ENCODE peak calls at places on chromosomes 7 and 10, in eight cellular contexts. K, X, N, O, C, S, L and E are unnamed samples. For H3K4me1, the result is how much of the 10 kb centered on the place peaks cover.

GRCh38 chr7:15801565-15801964 is 115.1 kb upstream of the MEOX2 start:
- DNase-seq in K (no peak), X (no peak), N (no peak), O (no peak), C (peak), S (peak), L (peak), E (no peak)

GRCh38 chr10:95560288-95561199 is 627 bp downstream of the SORBS1 start:
- DNase-seq in K (peak), X (no peak), N (peak), O (peak), C (peak), S (peak), L (peak), E (peak)

GRCh38 chr10:131250454-131251145 is 60.9 kb downstream of the TCERG1L start:
- DNase-seq in K (no peak), X (no peak), N (peak), O (no peak), C (no peak), S (no peak), L (no peak), E (no peak)

GRCh38 chr10:112213098-112213823 is 29.7 kb upstream of the GPAM start:
- DNase-seq in K (no peak), X (no peak), N (no peak), O (no peak), C (no peak), S (no peak), L (no peak), E (no peak)

GRCh38 chr7:17878621-17879020 is 61.7 kb downstream of the SNX13 start:
- DNase-seq in K (no peak), X (no peak), N (no peak), O (no peak), C (peak), S (no peak), L (no peak), E (no peak)

GRCh38 chr10:114648368-114648767 is 9.7 kb downstream of the ABLIM1 start:
- DNase-seq in K (no peak), X (no peak), N (no peak), O (no peak), C (no peak), S (no peak), L (no peak), E (no peak)

GRCh38 chr7:155408657-155409586 is 49.0 kb upstream of the EN2 start:
- DNase-seq in K (peak), X (no peak), N (peak), O (no peak), C (peak), S (no peak), L (peak), E (no peak)

GRCh38 chr10:71735709-71736569 is 16.4 kb upstream of the C10orf105 start:
- DNase-seq in K (no peak), X (no peak), N (peak), O (no peak), C (no peak), S (no peak), L (no peak), E (no peak)

GRCh38 chr7:135434047-135434446 is 75.9 kb downstream of the CNOT4 start:
- DNase-seq in K (no peak), X (no peak), N (no peak), O (no peak), C (no peak), S (no peak), L (no peak), E (no peak)

GRCh38 chr10:18140957-18141888 is 999 bp downstream of the CACNB2 start:
- DNase-seq in K (peak), X (no peak), N (no peak), O (no peak), C (peak), S (no peak), L (no peak), E (peak)

GRCh38 chr7:30142710-30143109 is 7.9 kb downstream of the MTURN start:
- DNase-seq in K (no peak), X (no peak), N (no peak), O (no peak), C (no peak), S (peak), L (peak), E (no peak)
- H3K4me3 ChIP-seq in K (no peak), X (no peak), N (no peak), O (no peak), C (no peak), S (peak), L (no peak), E (no peak)

GRCh38 chr10:69837261-69837660 is 35.6 kb downstream of the COL13A1 start:
- DNase-seq in K (no peak), X (no peak), N (no peak), O (no peak), C (no peak), S (no peak), L (no peak), E (no peak)

GRCh38 chr10:69839696-69840345 is 38.1 kb downstream of the COL13A1 start:
- DNase-seq in K (no peak), X (no peak), N (no peak), O (no peak), C (no peak), S (no peak), L (no peak), E (no peak)

GRCh38 chr10:69836728-69837025 is 35.0 kb downstream of the COL13A1 start:
- DNase-seq in K (no peak), X (no peak), N (no peak), O (no peak), C (no peak), S (no peak), L (no peak), E (no peak)

GRCh38 chr10:69838853-69839252 is 37.1 kb downstream of the COL13A1 start:
- DNase-seq in K (no peak), X (no peak), N (no peak), O (no peak), C (peak), S (no peak), L (no peak), E (no peak)

DNA sequence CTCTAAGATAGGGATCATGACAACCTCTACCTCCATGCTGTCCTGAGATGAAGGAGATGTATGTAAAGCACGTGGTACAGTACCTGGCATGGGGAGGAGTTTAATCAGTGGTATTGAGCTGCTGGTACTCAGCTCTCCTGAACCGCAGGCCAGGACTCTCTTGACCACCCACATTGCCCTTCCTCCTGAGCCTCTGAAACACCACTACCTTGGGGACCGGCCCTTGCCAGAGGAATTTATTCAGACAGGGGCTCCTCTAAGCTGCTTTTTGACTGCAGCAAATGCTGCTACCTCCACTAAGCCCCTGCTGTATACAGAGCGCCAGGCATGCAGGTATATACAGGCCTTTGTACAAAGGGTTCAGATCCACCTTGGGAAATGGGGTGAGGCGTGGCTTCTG is 36.7 kb downstream of the COL13A1 start:
- DNase-seq in K (no peak), X (no peak), N (no peak), O (no peak), C (no peak), S (no peak), L (no peak), E (no peak)
- H3K4me1 ChIP-seq in K (under half), X (under half), N (under half), O (under half), C (under half), S (under half), L (under half), E (under half)

DNA sequence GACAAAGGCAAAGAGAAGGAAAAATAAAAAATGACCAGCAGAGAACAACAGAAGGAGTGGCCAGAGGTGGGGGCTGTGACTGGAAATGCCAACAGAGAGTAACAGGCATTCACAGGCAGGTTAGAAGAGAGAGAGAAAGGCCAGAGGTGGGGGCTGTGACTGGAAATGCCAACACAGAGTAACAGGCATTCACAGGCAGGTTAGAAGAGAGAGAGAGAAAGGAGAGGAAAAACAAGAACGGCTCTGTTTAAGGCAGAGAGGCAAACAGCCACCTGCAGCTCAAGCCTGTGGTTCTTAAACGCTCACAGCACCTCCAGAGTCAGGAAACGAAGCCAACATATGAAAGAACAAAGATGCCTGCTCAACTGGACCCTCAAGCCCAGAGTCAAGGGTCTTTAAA is 39.5 kb upstream of the DGKI start:
- DNase-seq in K (no peak), X (no peak), N (no peak), O (no peak), C (peak), S (no peak), L (no peak), E (no peak)
- H3K27ac ChIP-seq in K (no peak), X (peak), N (no peak), O (no peak), C (peak), S (no peak), L (peak), E (no peak)

GRCh38 chr10:62185914-62186692 is 82.5 kb downstream of the RTKN2 start:
- DNase-seq in K (no peak), X (no peak), N (no peak), O (no peak), C (no peak), S (no peak), L (no peak), E (no peak)

GRCh38 chr10:62183442-62183841 is 85.2 kb downstream of the RTKN2 start:
- DNase-seq in K (no peak), X (no peak), N (no peak), O (no peak), C (no peak), S (no peak), L (no peak), E (no peak)

GRCh38 chr10:62186999-62187695 is 81.5 kb downstream of the RTKN2 start:
- DNase-seq in K (no peak), X (no peak), N (no peak), O (no peak), C (no peak), S (no peak), L (no peak), E (no peak)

GRCh38 chr10:62183857-62184805 is 84.5 kb downstream of the RTKN2 start:
- DNase-seq in K (no peak), X (no peak), N (no peak), O (no peak), C (no peak), S (no peak), L (no peak), E (no peak)

DNA sequence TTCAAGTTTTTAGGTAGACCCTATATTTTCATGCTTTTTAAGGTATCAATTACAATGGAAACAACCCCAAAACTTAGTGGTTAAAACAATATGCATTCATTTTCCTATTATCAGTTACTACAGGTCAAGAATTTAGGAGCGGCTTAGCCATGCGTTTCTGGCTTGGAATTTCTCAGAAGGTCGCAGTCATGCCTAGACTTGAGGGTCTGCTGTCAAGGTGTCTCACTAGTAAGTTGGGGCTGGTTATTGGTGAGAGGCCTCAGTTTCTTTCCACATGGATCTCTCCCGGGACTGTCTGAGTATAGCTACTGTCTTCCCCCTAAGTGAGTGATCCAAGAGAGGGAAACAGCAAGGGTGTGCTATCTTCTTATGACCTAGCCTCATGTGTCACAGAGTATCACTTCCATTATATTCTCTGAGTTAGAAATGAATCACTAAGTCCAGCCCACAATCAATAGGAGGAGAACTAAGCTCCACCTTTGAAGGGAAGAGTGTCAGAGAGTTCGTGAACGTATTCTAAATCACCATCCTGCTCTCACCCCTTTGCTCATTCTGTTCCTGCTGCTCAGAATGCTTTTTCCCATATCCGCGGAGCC is 80.5 kb downstream of the RTKN2 start:
- DNase-seq in K (no peak), X (no peak), N (no peak), O (no peak), C (no peak), S (no peak), L (no peak), E (no peak)
- H3K4me3 ChIP-seq in K (no peak), X (no peak), N (no peak), O (no peak), C (no peak), S (no peak), L (no peak), E (no peak)

GRCh38 chr10:104324931-104325330 is 13.3 kb downstream of the ITPRIP start:
- DNase-seq in K (no peak), X (no peak), N (no peak), O (no peak), C (no peak), S (no peak), L (no peak), E (no peak)
- H3K4me1 ChIP-seq in K (half or more), X (under half), N (under half), O (half or more), C (half or more), S (half or more), L (half or more), E (under half)

GRCh38 chr7:21868647-21868896 is 77.1 kb downstream of the CDCA7L start:
- DNase-seq in K (no peak), X (no peak), N (no peak), O (no peak), C (peak), S (no peak), L (no peak), E (no peak)

GRCh38 chr7:21867816-21868646 is 77.7 kb downstream of the CDCA7L start:
- DNase-seq in K (no peak), X (no peak), N (no peak), O (no peak), C (peak), S (no peak), L (no peak), E (no peak)

GRCh38 chr7:21869785-21870402 is 75.8 kb downstream of the CDCA7L start:
- DNase-seq in K (no peak), X (no peak), N (no peak), O (no peak), C (peak), S (no peak), L (no peak), E (no peak)
- H3K27ac ChIP-seq in K (no peak), X (no peak), N (no peak), O (no peak), C (peak), S (no peak), L (no peak), E (no peak)

DNA sequence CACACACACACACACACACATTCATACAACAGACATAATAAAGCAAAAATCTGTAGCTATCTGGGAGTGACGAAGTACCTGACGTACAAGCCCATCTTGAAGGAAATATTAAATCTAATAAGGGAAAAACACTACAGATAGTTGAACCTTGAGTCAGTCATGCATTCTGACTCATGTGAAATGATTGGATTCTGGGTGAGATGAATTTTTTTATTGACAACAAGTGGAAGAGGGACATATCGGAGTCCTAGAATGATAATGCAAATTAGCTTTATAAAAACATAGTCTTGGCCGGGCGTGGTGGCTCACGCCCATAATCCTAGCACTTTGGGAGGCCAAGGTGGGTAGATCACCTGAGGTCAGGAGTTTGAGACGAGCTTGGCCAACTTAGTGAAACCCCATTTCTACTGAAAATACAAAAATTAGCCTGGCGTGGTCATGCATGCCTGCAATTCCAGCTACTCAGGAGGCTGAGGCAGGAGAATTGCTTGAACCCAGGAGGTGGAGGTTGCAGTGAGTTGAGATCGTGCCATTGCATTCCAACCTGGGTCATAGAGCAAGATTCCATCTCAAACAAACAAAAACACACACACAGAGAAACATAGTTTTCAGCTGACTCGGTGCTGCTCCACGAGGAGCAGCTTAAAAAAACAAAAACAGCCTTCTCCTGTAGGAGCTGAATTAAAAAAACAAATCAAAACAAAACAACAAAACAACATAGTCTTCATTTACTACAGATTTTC is 154.4 kb upstream of the MKLN1 start:
- DNase-seq in K (no peak), X (no peak), N (no peak), O (no peak), C (no peak), S (no peak), L (no peak), E (no peak)
- H3K4me3 ChIP-seq in K (no peak), X (no peak), N (no peak), O (no peak), C (no peak), S (no peak), L (no peak), E (no peak)

DNA sequence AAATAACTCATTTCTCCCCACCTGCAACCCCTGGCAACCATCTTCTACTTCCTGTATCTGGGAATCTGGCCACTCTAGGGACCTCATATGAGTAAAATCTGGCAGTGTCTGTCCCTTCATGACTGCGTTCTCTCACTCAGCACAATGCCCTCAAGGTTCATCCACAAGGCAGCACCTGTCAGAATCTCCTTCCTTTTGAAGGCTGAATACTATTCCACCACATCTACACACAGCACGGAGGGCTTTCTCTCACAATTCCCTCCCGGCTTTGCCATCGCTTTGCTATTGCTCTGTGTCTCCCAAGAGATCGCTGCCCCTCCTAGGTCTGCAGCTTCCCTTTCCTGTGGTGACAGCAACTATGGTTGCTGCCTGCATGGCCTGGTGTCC is 174.7 kb upstream of the RHEB start:
- DNase-seq in K (no peak), X (no peak), N (no peak), O (no peak), C (no peak), S (no peak), L (no peak), E (no peak)
- H3K4me1 ChIP-seq in K (under half), X (under half), N (under half), O (half or more), C (under half), S (under half), L (under half), E (under half)

GRCh38 chr7:92717982-92718716 is 118.2 kb downstream of the CDK6 start:
- DNase-seq in K (no peak), X (no peak), N (no peak), O (no peak), C (no peak), S (peak), L (peak), E (peak)
- H3K27ac ChIP-seq in K (peak), X (no peak), N (peak), O (peak), C (no peak), S (peak), L (peak), E (peak)

GRCh38 chr7:64463636-64464375 is 99.1 kb downstream of the ZNF680 start:
- DNase-seq in K (peak), X (no peak), N (no peak), O (peak), C (no peak), S (peak), L (peak), E (peak)
- H3K4me3 ChIP-seq in K (peak), X (no peak), N (no peak), O (peak), C (no peak), S (peak), L (peak), E (peak)